ENCODE peak calls at places on chromosomes 3 and 15, in four cellular contexts. E, V, U and K are unnamed samples.
A peak's percentile ranks its signal among the peaks of the same experiment; 100 is the strongest.

GRCh38 chr3:37861540-37862051 is at the start of gene CTDSPL:
- DNase-seq in V (no peak), U (no peak), E (no peak), K (peak; percentile 83)

GRCh38 chr15:38714309-38715072 is 149.9 kb upstream of the RASGRP1 start:
- DNase-seq in V (no peak), E (no peak), U (no peak), K (no peak)

GRCh38 chr3:32276279-32276841 is 37.9 kb downstream of the CMTM8 start:
- DNase-seq in U (no peak), V (no peak), E (no peak), K (peak; percentile 66)

GRCh38 chr15:64843996-64844395 is 2.3 kb downstream of the PLEKHO2 start:
- DNase-seq in E (no peak), V (no peak), U (no peak), K (no peak)

GRCh38 chr3:128875556-128876120 is 3.8 kb upstream of the ACAD9 start:
- DNase-seq in U (peak; percentile 17), V (no peak), E (no peak), K (peak; percentile 66)

GRCh38 chr3:177835917-177836316 is 638.6 kb upstream of the TBL1XR1 start:
- DNase-seq in V (no peak), E (no peak), U (no peak), K (no peak)

GRCh38 chr3:67459796-67460195 is 194.6 kb downstream of the SUCLG2 start:
- DNase-seq in E (no peak), U (no peak), V (no peak), K (no peak)

GRCh38 chr15:52783191-52783829 is 6.8 kb downstream of the ONECUT1 start:
- DNase-seq in U (peak; percentile 69), V (no peak), E (no peak), K (no peak)

GRCh38 chr3:112640864-112641751 is at the start of gene CCDC80:
- DNase-seq in U (no peak), V (peak; percentile 59), E (no peak), K (peak; percentile 92)

GRCh38 chr15:56038015-56038414 is 44.6 kb upstream of the NEDD4 start:
- DNase-seq in U (no peak), V (no peak), E (no peak), K (no peak)

GRCh38 chr15:65937476-65937875 is 68.2 kb downstream of the RAB11A start:
- DNase-seq in U (no peak), V (no peak), E (no peak), K (no peak)

GRCh38 chr3:10780922-10781321 is 35.1 kb upstream of the SLC6A11 start:
- DNase-seq in V (no peak), U (no peak), E (no peak), K (no peak)

GRCh38 chr3:72590732-72591192 is 257.5 kb downstream of the SHQ1 start:
- DNase-seq in E (no peak), V (no peak), U (no peak), K (no peak)

GRCh38 chr15:59002418-59002859 is 15.0 kb downstream of the RNF111 start:
- DNase-seq in V (no peak), E (no peak), U (no peak), K (no peak)

GRCh38 chr3:69472093-69472492 is 86.2 kb upstream of the FRMD4B start:
- DNase-seq in U (no peak), V (no peak), E (no peak), K (no peak)

GRCh38 chr3:98761656-98762229 is 1.4 kb upstream of the ST3GAL6 start:
- DNase-seq in E (no peak), U (no peak), V (no peak), K (no peak)

GRCh38 chr3:194320100-194320499 is 31.0 kb downstream of the CPN2 start:
- DNase-seq in E (no peak), U (no peak), V (no peak), K (no peak)

GRCh38 chr3:49153349-49153912 is 12.7 kb downstream of the CCDC71 start:
- DNase-seq in U (no peak), E (no peak), V (no peak), K (no peak)

GRCh38 chr3:125585595-125586223 is 9.6 kb downstream of the OSBPL11 start:
- DNase-seq in V (peak; percentile 45), E (no peak), U (no peak), K (peak; percentile 72)

GRCh38 chr15:43487271-43487895 is 5.6 kb downstream of the TP53BP1 start:
- DNase-seq in U (no peak), V (no peak), E (no peak), K (no peak)

GRCh38 chr3:119315600-119316312 is 21.6 kb downstream of the ARHGAP31 start:
- DNase-seq in U (no peak), V (no peak), E (no peak), K (no peak)

GRCh38 chr3:69671082-69671952 is 67.9 kb upstream of the MITF start:
- DNase-seq in V (peak; percentile 15), E (no peak), U (no peak), K (peak; percentile 42)

GRCh38 chr3:151753846-151754245 is 20.1 kb downstream of the AADACL2 start:
- DNase-seq in V (no peak), U (no peak), E (no peak), K (no peak)
- TF ChIP-seq JUND in V (no peak), U (no peak), E (no peak), K (no peak)

GRCh38 chr15:101250931-101251829 is 668 bp downstream of the CHSY1 start:
- DNase-seq in V (no peak), E (no peak), U (no peak), K (peak; percentile 42)
- TF ChIP-seq JUND in V (no peak), E (no peak), U (no peak), K (no peak)

GRCh38 chr3:184373422-184373821 is 4.6 kb downstream of the THPO start:
- DNase-seq in V (no peak), U (no peak), E (no peak), K (no peak)
- TF ChIP-seq JUND in V (no peak), U (no peak), E (no peak), K (no peak)

GRCh38 chr15:41443275-41443674 is 26.4 kb downstream of the RTF1 start:
- DNase-seq in E (no peak), U (no peak), V (no peak), K (no peak)

GRCh38 chr15:41435037-41435786 is 18.3 kb downstream of the RTF1 start:
- DNase-seq in V (no peak), E (no peak), U (no peak), K (no peak)

DNA sequence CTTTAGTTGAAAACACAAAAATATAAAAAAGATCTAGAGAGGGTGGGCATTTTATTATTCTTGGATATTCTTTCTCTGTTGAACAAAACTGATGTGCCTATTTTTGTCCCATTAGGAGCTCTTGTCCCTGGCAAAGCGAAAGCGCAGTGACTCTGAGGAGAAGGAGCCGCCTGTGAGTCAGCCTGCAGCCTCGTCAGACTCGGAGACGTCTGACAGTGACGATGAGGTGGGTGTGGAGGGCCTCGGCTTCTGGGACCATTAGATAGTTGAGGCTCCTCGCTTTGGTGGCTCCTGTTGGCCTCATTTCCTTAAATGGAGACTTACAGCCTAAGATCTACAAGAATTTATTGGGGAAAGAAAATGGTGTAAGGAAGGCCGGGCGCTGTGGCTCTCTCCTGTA is 21.3 kb downstream of the RTF1 start:
- DNase-seq in U (no peak), V (no peak), E (no peak), K (no peak)
- TF ChIP-seq JUND in U (no peak), V (no peak), E (no peak), K (no peak)

DNA sequence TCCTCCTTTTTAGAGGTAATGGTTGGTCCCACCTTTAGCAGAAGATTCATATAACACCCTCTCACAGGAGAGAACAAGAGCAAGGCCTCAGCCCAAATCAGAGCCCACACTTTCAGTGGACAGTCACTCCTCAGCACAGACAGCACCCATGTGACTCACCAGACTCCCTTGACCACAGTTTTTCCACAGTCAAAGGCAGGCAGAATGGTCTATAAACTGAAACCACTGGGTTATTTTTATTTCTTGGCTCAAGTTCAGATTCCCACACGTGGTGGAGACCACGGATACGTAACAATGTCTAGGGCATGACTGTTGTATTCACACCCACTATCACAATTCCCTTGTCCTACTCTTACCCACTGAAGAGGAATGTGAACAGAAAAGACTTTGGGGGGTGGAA is 237.8 kb upstream of the UBE2E1 start:
- DNase-seq in E (no peak), U (no peak), V (peak; percentile 36), K (no peak)
- TF ChIP-seq JUND in E (no peak), U (no peak), V (no peak), K (no peak)

GRCh38 chr3:28606283-28606682 is 257.7 kb upstream of the AZI2 start:
- DNase-seq in V (no peak), U (no peak), E (no peak), K (no peak)
- TF ChIP-seq JUND in V (no peak), U (no peak), E (no peak), K (no peak)

GRCh38 chr3:56923546-56924224 is 121.9 kb upstream of the ARHGEF3 start:
- DNase-seq in V (peak; percentile 18), E (no peak), U (no peak), K (no peak)

GRCh38 chr3:56929809-56930615 is 128.3 kb upstream of the ARHGEF3 start:
- DNase-seq in E (no peak), U (no peak), V (no peak), K (peak; percentile 80)

GRCh38 chr3:56930706-56931105 is 129.0 kb upstream of the ARHGEF3 start:
- DNase-seq in E (no peak), U (no peak), V (no peak), K (no peak)

GRCh38 chr3:56928379-56929068 is 126.8 kb upstream of the ARHGEF3 start:
- DNase-seq in U (no peak), V (no peak), E (no peak), K (no peak)

DNA sequence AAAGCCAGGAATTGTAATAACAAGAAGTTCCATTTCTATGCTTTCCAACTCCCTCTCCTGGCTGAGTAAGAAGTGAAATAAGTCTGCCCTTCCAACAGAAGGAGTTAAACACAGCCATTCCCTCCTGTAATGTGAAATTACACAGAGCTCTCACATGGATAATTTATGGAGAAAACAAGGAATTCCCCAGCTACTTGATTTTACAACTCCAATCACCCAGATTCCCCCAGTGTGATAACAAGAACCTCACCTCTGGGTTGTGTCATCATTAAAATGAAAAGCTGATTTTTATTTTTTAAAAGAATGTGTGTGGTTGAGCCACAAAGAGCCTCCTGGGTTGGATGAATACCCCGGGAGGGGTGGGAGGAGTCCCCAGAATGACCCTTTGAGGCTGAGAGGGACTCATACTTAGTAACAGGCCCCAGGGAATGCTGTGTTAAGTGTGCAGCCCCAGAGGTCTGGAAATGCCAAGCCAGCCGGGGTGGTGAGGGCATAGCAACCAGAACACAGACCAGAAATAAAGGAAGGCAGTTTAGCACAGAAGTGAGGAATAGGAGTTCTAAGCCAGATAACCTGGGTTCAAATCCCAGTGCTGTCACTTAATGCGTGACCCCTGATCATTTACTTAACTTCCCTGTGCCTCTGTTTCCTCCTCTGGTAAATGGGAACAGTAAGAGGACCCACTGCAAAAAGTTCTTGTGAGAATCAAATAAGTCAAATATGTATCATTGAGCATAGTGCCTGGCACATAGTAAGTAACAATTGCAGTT is 124.9 kb upstream of the ARHGEF3 start:
- DNase-seq in V (no peak), E (no peak), U (no peak), K (no peak)
- TF ChIP-seq JUND in V (no peak), E (no peak), U (no peak), K (no peak)